ENCODE peak calls at places on chromosomes 6 and 20, in five cellular contexts. B is WTC11, J is A549, H is HepG2, V is GM12878. T is an unnamed sample.
A peak's percentile ranks its signal among the peaks of the same experiment; 100 is the strongest.

GRCh38 chr6:22569281-22570184 is at the start of gene HDGFL1:
- DNase-seq in B (peak; percentile 17), J (no peak), H (no peak), V (no peak), T (no peak)

GRCh38 chr6:99822741-99823512 is 171.1 kb downstream of the MCHR2 start:
- DNase-seq in B (no peak), J (peak; percentile 55), H (peak; percentile 64), V (no peak), T (peak; percentile 59)

GRCh38 chr20:16801919-16802651 is 53.9 kb downstream of the OTOR start:
- DNase-seq in B (peak; percentile 86), J (peak; percentile 69), H (peak; percentile 66), V (peak; percentile 8), T (peak; percentile 58)

GRCh38 chr6:166862287-166862977 is 93.9 kb downstream of the RNASET2 start:
- DNase-seq in B (peak; percentile 77), J (no peak), H (no peak), V (no peak), T (no peak)

GRCh38 chr6:85673198-85674139 is 30.8 kb upstream of the SYNCRIP start:
- DNase-seq in B (no peak), J (no peak), H (no peak), V (no peak), T (no peak)

GRCh38 chr6:168345896-168346754 is 26.5 kb upstream of the DACT2 start:
- DNase-seq in B (no peak), J (no peak), H (no peak), V (no peak), T (no peak)

GRCh38 chr6:159594750-159595117 is 98.3 kb downstream of the SOD2 start:
- DNase-seq in B (no peak), J (peak; percentile 10), H (peak; percentile 8), V (no peak), T (no peak)

GRCh38 chr20:2693286-2693995 is 861 bp downstream of the EBF4 start:
- DNase-seq in B (peak; percentile 46), J (peak; percentile 35), H (no peak), V (no peak), T (peak; percentile 14)

GRCh38 chr6:79712144-79712543 is 81.0 kb downstream of the SH3BGRL2 start:
- DNase-seq in B (no peak), J (no peak), H (no peak), V (no peak), T (no peak)
- TF ChIP-seq ESRRA in B (no peak), J (no peak), H (no peak), V (no peak), T (no peak)

DNA sequence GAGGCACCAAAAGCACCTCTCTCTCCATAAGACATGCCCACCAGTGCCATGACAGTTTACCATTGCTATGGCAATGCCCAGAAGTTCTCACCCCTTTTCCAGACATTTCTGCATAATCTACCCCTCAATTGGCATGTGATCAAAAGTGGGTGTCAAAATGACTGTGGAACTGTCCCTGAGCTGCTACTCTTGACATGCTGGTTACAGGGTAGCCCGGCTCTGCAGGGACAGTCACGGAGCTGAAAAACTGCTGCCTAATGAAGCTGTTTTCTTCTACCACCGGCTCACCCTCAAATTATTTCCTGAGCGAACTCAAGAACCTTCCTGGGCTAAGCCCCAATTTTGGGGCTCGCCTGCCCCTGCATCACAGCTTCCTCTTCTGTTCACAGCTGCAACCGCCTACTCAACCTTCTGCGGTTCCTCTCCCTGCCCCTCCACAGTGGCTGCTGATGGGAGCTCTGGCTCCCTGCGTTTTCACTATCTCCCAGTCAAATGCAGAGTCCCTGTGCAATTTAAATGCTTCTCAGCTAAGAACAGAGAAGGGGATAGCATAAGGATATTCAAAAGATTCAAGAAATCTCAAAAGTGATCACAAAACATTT is 110.8 kb upstream of the MLN start:
- DNase-seq in B (no peak), J (no peak), H (no peak), V (no peak), T (no peak)
- TF ChIP-seq ESRRA in B (no peak), J (no peak), H (no peak), V (no peak), T (no peak)

GRCh38 chr6:83511901-83512681 is at the start of gene PRSS35:
- DNase-seq in B (peak; percentile 85), J (peak; percentile 57), H (peak; percentile 7), V (no peak), T (peak; percentile 74)
- TF ChIP-seq ESRRA in B (no peak), J (no peak), H (no peak), V (no peak), T (no peak)

DNA sequence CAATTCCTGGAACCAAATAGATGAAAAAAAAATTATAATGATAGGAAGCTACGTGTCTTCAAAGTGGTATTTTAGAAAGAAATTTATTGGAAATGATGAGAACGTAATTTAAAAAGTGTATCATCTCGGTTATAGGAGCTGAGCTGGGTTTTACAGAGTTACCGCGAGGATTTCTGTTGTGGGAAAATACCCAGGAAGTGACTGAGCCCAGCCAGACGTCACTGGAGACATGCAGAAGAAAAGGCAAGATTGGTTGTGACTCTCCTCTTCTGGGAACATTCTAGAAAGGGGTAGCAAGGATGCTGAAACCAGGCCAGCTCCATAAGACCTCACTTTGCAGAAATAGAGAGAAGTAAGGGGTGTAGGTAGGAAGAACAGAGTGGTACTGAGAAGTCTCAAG is 95.9 kb upstream of the ADGRF1 start:
- DNase-seq in B (no peak), J (no peak), H (no peak), V (no peak), T (no peak)
- TF ChIP-seq ESRRA in B (no peak), J (no peak), H (no peak), V (no peak), T (no peak)

GRCh38 chr6:4942673-4943009 is 61.2 kb downstream of the RPP40 start:
- DNase-seq in B (no peak), J (no peak), H (no peak), V (no peak), T (no peak)
- TF ChIP-seq ESRRA in B (no peak), J (no peak), H (no peak), V (no peak), T (no peak)